ENCODE peak calls at places on chromosomes 1 and 21, in seven cellular contexts. Z, L, N, S, H, T and V are unnamed samples.

GRCh38 chr21:16075594-16076282 is 346.0 kb downstream of the USP25 start:
- DNase-seq in Z (no peak), L (no peak), N (no peak), S (no peak), H (no peak), T (no peak), V (no peak)

GRCh38 chr1:36327421-36328087 is 4.1 kb upstream of the EVA1B start:
- DNase-seq in Z (no peak), L (peak; percentile 56), N (no peak), S (peak; percentile 80), H (no peak), T (no peak), V (no peak)

GRCh38 chr1:184469391-184469790 is 82.6 kb downstream of the C1orf21 start:
- DNase-seq in Z (no peak), L (peak; percentile 28), N (no peak), S (no peak), H (no peak), T (no peak), V (no peak)

GRCh38 chr1:111904478-111905218 is 84.8 kb downstream of the KCND3 start:
- DNase-seq in Z (no peak), L (no peak), N (no peak), S (peak; percentile 2), H (no peak), T (peak; percentile 48), V (no peak)

GRCh38 chr1:206012086-206012859 is 9.1 kb upstream of the RAB7B start:
- DNase-seq in Z (no peak), L (no peak), N (no peak), S (no peak), H (no peak), T (peak; percentile 65), V (no peak)

GRCh38 chr1:53292690-53293089 is 35.2 kb downstream of the LRP8 start:
- DNase-seq in Z (no peak), L (no peak), N (no peak), S (no peak), H (no peak), T (no peak), V (no peak)

GRCh38 chr1:197149340-197149739 is 2.9 kb upstream of the ASPM start:
- DNase-seq in Z (no peak), L (no peak), N (no peak), S (no peak), H (no peak), T (no peak), V (no peak)

GRCh38 chr1:247936415-247936814 is 11.7 kb downstream of the OR2AJ1 start:
- DNase-seq in Z (no peak), L (no peak), N (no peak), S (no peak), H (no peak), T (no peak), V (no peak)

GRCh38 chr1:111541721-111542120 is 38.3 kb upstream of the ADORA3 start:
- DNase-seq in Z (no peak), L (peak; percentile 23), N (no peak), S (peak; percentile 37), H (no peak), T (no peak), V (no peak)

GRCh38 chr1:206521694-206522402 is 14.5 kb downstream of the RASSF5 start:
- DNase-seq in Z (no peak), L (no peak), N (no peak), S (no peak), H (no peak), T (no peak), V (peak; percentile 44)

GRCh38 chr1:24713736-24714135 is 31.5 kb upstream of the CLIC4 start:
- DNase-seq in Z (no peak), L (no peak), N (no peak), S (no peak), H (no peak), T (no peak), V (no peak)

GRCh38 chr1:117045644-117046043 is 14.5 kb upstream of the TTF2 start:
- DNase-seq in Z (no peak), L (no peak), N (no peak), S (no peak), H (no peak), T (no peak), V (no peak)

GRCh38 chr1:34671887-34672286 is 83.0 kb upstream of the GJB5 start:
- DNase-seq in Z (no peak), L (no peak), N (no peak), S (no peak), H (no peak), T (no peak), V (no peak)

GRCh38 chr1:44497422-44498170 is 92.5 kb downstream of the RNF220 start:
- DNase-seq in Z (no peak), L (no peak), N (no peak), S (no peak), H (no peak), T (no peak), V (no peak)

GRCh38 chr1:44501022-44501910 is 96.2 kb downstream of the RNF220 start:
- DNase-seq in Z (peak; percentile 28), L (no peak), N (no peak), S (no peak), H (no peak), T (peak; percentile 11), V (no peak)

GRCh38 chr1:44503625-44504024 is 98.6 kb downstream of the RNF220 start:
- DNase-seq in Z (no peak), L (no peak), N (no peak), S (no peak), H (no peak), T (no peak), V (no peak)

GRCh38 chr1:44499306-44499705 is 94.3 kb downstream of the RNF220 start:
- DNase-seq in Z (no peak), L (no peak), N (no peak), S (no peak), H (no peak), T (no peak), V (no peak)

DNA sequence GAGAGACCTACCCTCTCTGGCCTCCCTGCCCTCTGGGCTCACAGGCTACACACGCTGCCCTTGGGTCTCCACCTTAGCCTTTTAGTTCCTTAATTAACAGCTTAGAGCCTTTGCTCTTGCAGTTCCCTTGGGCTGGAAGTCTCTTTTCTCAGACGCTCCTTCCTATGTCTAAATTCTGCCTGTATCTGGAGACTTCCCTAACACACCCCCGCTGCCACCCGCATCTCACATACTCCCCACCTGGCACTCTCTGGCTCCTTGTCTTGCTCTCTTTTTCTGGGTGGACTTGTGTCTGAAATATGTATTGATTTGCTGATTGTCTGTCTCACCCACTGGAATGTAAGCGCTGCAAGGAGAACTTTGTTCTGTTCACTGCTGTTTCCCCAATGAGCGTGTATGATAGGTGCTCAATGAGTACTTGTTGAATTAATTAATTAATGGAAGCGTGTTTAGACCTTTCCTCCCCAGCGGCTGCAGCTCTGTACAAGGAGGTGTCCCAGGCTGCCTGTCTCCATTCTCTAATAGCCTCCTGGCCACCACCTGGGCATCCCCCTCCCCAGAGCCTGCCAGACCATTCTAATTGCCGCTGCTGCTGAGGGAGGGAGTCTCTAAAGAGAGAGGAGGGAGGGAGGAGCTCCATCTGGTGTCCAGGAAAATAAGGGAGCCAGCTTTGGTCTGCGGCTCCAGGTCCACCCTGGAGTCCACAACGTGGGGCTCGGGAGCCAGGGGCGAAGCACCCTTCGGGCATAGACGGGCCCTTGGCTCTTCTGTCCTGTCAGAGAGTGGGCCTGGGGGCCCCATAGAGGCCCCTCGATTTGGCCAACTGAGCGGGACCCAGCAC is 95.3 kb downstream of the RNF220 start:
- DNase-seq in Z (peak; percentile 55), L (peak; percentile 41), N (no peak), S (no peak), H (no peak), T (peak; percentile 16), V (no peak)
- TF ChIP-seq CTCF in Z (no peak), L (peak; percentile 61), N (no peak), S (peak; percentile 25), H (no peak), T (peak; percentile 49), V (no peak)

GRCh38 chr1:182783068-182783467 is 6.5 kb upstream of the NPL start:
- DNase-seq in Z (peak; percentile 28), L (no peak), N (no peak), S (no peak), H (no peak), T (no peak), V (no peak)
- TF ChIP-seq CTCF in Z (no peak), L (peak; percentile 8), N (peak; percentile 23), S (no peak), H (no peak), T (no peak), V (no peak)

GRCh38 chr1:168288311-168289052 is 7.8 kb downstream of the TBX19 start:
- DNase-seq in Z (no peak), L (peak; percentile 25), N (no peak), S (peak; percentile 65), H (no peak), T (no peak), V (no peak)
- TF ChIP-seq CTCF in Z (no peak), L (no peak), N (no peak), S (no peak), H (no peak), T (no peak), V (no peak)

GRCh38 chr21:36904093-36904666 is 62.3 kb downstream of the HLCS start:
- DNase-seq in Z (no peak), L (no peak), N (no peak), S (no peak), H (no peak), T (no peak), V (no peak)

GRCh38 chr21:36910581-36911307 is 55.7 kb downstream of the HLCS start:
- DNase-seq in Z (no peak), L (peak; percentile 37), N (no peak), S (peak; percentile 81), H (no peak), T (peak; percentile 17), V (no peak)

GRCh38 chr21:36909901-36910561 is 56.4 kb downstream of the HLCS start:
- DNase-seq in Z (no peak), L (peak; percentile 98), N (peak; percentile 79), S (peak; percentile 99), H (no peak), T (no peak), V (no peak)

GRCh38 chr21:36909423-36909822 is 57.0 kb downstream of the HLCS start:
- DNase-seq in Z (no peak), L (no peak), N (no peak), S (peak; percentile 38), H (no peak), T (no peak), V (no peak)

DNA sequence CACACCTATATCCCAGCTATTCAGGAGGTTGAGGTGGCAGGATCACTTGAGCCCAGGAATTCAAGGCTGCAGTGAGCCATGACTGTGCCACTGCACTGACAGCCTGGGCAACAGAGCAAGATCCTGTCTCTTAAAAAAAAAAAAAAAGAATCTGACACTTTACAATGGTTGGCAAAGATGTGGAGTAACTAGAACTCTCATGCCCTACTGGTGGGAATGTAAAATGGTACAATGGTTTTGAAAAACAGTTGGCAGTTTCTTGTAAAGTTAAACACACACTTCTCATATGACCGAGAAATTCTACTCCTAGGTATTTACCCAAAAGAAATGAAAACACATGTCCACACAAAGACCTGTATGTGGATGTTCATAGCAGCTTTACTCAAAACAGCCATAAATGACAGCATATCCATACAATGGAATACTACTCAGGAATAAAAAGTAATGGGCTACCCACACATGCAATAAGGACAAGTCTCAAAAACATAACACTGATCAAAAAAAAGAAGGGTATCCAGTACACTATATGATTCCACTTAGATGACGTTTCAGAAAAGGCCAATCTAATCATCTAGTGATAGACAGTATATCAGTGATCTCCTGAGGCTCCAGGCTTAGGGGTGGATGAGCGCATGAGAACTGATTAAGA is 58.1 kb downstream of the HLCS start:
- DNase-seq in Z (no peak), L (no peak), N (no peak), S (peak; percentile 36), H (no peak), T (no peak), V (no peak)
- TF ChIP-seq CTCF in Z (peak; percentile 36), L (peak; percentile 25), N (peak; percentile 12), S (peak; percentile 38), H (no peak), T (no peak), V (no peak)